ENCODE peak calls at places on chromosomes 7 and 10, in eight cellular contexts. One of them, this sample, is unnamed.

GRCh38 chr10:30915141-30915540 is 116.5 kb downstream of the ZNF438 start:
- DNase-seq in H54: no peak
- DNase-seq in effector memory CD8-positive, alpha-beta T cell: no peak
- DNase-seq in activated naive CD8-positive, alpha-beta T cell treated with anti-CD3 and anti-CD28 coated beads for 36 hours: no peak
- DNase-seq in fibroblast of lung: peak
- DNase-seq in effector CD4-positive, alpha-beta T cell: no peak
- DNase-seq in stimulated activated CD8-positive, alpha-beta memory T cell treated with anti-CD3 and anti-CD28 coated beads, Interleukin-15, amount 100 ng/mL, for 48 hours: no peak
- DNase-seq in kidney epithelial cell: no peak
- DNase-seq in this sample: no peak

GRCh38 chr10:133158756-133159610 is 1.0 kb upstream of the KNDC1 start:
- DNase-seq in H54: no peak
- DNase-seq in effector memory CD8-positive, alpha-beta T cell: no peak
- DNase-seq in activated naive CD8-positive, alpha-beta T cell treated with anti-CD3 and anti-CD28 coated beads for 36 hours: no peak
- DNase-seq in fibroblast of lung: no peak
- DNase-seq in effector CD4-positive, alpha-beta T cell: no peak
- DNase-seq in stimulated activated CD8-positive, alpha-beta memory T cell treated with anti-CD3 and anti-CD28 coated beads, Interleukin-15, amount 100 ng/mL, for 48 hours: no peak
- DNase-seq in kidney epithelial cell: no peak
- DNase-seq in this sample: no peak

GRCh38 chr7:86939197-86939814 is 120.1 kb downstream of the ELAPOR2 start:
- DNase-seq in H54: no peak
- DNase-seq in effector memory CD8-positive, alpha-beta T cell: peak
- DNase-seq in activated naive CD8-positive, alpha-beta T cell treated with anti-CD3 and anti-CD28 coated beads for 36 hours: peak
- DNase-seq in fibroblast of lung: peak
- DNase-seq in effector CD4-positive, alpha-beta T cell: peak
- DNase-seq in stimulated activated CD8-positive, alpha-beta memory T cell treated with anti-CD3 and anti-CD28 coated beads, Interleukin-15, amount 100 ng/mL, for 48 hours: no peak
- DNase-seq in kidney epithelial cell: peak
- DNase-seq in this sample: peak

GRCh38 chr7:150620617-150621371 is 11.4 kb downstream of the GIMAP6 start:
- DNase-seq in H54: no peak
- DNase-seq in effector memory CD8-positive, alpha-beta T cell: no peak
- DNase-seq in activated naive CD8-positive, alpha-beta T cell treated with anti-CD3 and anti-CD28 coated beads for 36 hours: no peak
- DNase-seq in fibroblast of lung: no peak
- DNase-seq in effector CD4-positive, alpha-beta T cell: no peak
- DNase-seq in stimulated activated CD8-positive, alpha-beta memory T cell treated with anti-CD3 and anti-CD28 coated beads, Interleukin-15, amount 100 ng/mL, for 48 hours: no peak
- DNase-seq in kidney epithelial cell: no peak
- DNase-seq in this sample: no peak

GRCh38 chr7:133742709-133743538 is 384.2 kb upstream of the LRGUK start:
- DNase-seq in H54: no peak
- DNase-seq in effector memory CD8-positive, alpha-beta T cell: no peak
- DNase-seq in activated naive CD8-positive, alpha-beta T cell treated with anti-CD3 and anti-CD28 coated beads for 36 hours: no peak
- DNase-seq in fibroblast of lung: peak
- DNase-seq in effector CD4-positive, alpha-beta T cell: no peak
- DNase-seq in stimulated activated CD8-positive, alpha-beta memory T cell treated with anti-CD3 and anti-CD28 coated beads, Interleukin-15, amount 100 ng/mL, for 48 hours: no peak
- DNase-seq in kidney epithelial cell: no peak
- DNase-seq in this sample: peak

GRCh38 chr7:158891922-158892321 is 35.6 kb downstream of the DYNC2I1 start:
- DNase-seq in H54: no peak
- DNase-seq in effector memory CD8-positive, alpha-beta T cell: no peak
- DNase-seq in activated naive CD8-positive, alpha-beta T cell treated with anti-CD3 and anti-CD28 coated beads for 36 hours: no peak
- DNase-seq in fibroblast of lung: no peak
- DNase-seq in effector CD4-positive, alpha-beta T cell: no peak
- DNase-seq in stimulated activated CD8-positive, alpha-beta memory T cell treated with anti-CD3 and anti-CD28 coated beads, Interleukin-15, amount 100 ng/mL, for 48 hours: no peak
- DNase-seq in kidney epithelial cell: no peak
- DNase-seq in this sample: no peak

GRCh38 chr10:64507869-64508609 is 986.8 kb downstream of the REEP3 start:
- DNase-seq in H54: no peak
- DNase-seq in effector memory CD8-positive, alpha-beta T cell: no peak
- DNase-seq in activated naive CD8-positive, alpha-beta T cell treated with anti-CD3 and anti-CD28 coated beads for 36 hours: no peak
- DNase-seq in fibroblast of lung: no peak
- DNase-seq in effector CD4-positive, alpha-beta T cell: no peak
- DNase-seq in stimulated activated CD8-positive, alpha-beta memory T cell treated with anti-CD3 and anti-CD28 coated beads, Interleukin-15, amount 100 ng/mL, for 48 hours: no peak
- DNase-seq in kidney epithelial cell: no peak
- DNase-seq in this sample: no peak

GRCh38 chr7:133303372-133303771 is 50.5 kb downstream of the EXOC4 start:
- DNase-seq in H54: no peak
- DNase-seq in effector memory CD8-positive, alpha-beta T cell: no peak
- DNase-seq in activated naive CD8-positive, alpha-beta T cell treated with anti-CD3 and anti-CD28 coated beads for 36 hours: no peak
- DNase-seq in fibroblast of lung: no peak
- DNase-seq in effector CD4-positive, alpha-beta T cell: no peak
- DNase-seq in stimulated activated CD8-positive, alpha-beta memory T cell treated with anti-CD3 and anti-CD28 coated beads, Interleukin-15, amount 100 ng/mL, for 48 hours: no peak
- DNase-seq in kidney epithelial cell: no peak
- DNase-seq in this sample: no peak

GRCh38 chr10:101693701-101694055 is 1.3 kb downstream of the FBXW4 start:
- DNase-seq in H54: peak
- DNase-seq in effector memory CD8-positive, alpha-beta T cell: no peak
- DNase-seq in activated naive CD8-positive, alpha-beta T cell treated with anti-CD3 and anti-CD28 coated beads for 36 hours: no peak
- DNase-seq in fibroblast of lung: peak
- DNase-seq in effector CD4-positive, alpha-beta T cell: no peak
- DNase-seq in stimulated activated CD8-positive, alpha-beta memory T cell treated with anti-CD3 and anti-CD28 coated beads, Interleukin-15, amount 100 ng/mL, for 48 hours: no peak
- DNase-seq in kidney epithelial cell: no peak
- DNase-seq in this sample: no peak

GRCh38 chr10:100006241-100006886 is 3.4 kb downstream of the DNMBP start:
- DNase-seq in H54: peak
- DNase-seq in effector memory CD8-positive, alpha-beta T cell: no peak
- DNase-seq in activated naive CD8-positive, alpha-beta T cell treated with anti-CD3 and anti-CD28 coated beads for 36 hours: no peak
- DNase-seq in fibroblast of lung: peak
- DNase-seq in effector CD4-positive, alpha-beta T cell: no peak
- DNase-seq in stimulated activated CD8-positive, alpha-beta memory T cell treated with anti-CD3 and anti-CD28 coated beads, Interleukin-15, amount 100 ng/mL, for 48 hours: no peak
- DNase-seq in kidney epithelial cell: peak
- DNase-seq in this sample: peak

GRCh38 chr7:158110661-158111555 is 476.7 kb downstream of the PTPRN2 start:
- DNase-seq in H54: no peak
- DNase-seq in effector memory CD8-positive, alpha-beta T cell: no peak
- DNase-seq in activated naive CD8-positive, alpha-beta T cell treated with anti-CD3 and anti-CD28 coated beads for 36 hours: no peak
- DNase-seq in fibroblast of lung: no peak
- DNase-seq in effector CD4-positive, alpha-beta T cell: no peak
- DNase-seq in stimulated activated CD8-positive, alpha-beta memory T cell treated with anti-CD3 and anti-CD28 coated beads, Interleukin-15, amount 100 ng/mL, for 48 hours: no peak
- DNase-seq in kidney epithelial cell: no peak
- DNase-seq in this sample: no peak

GRCh38 chr10:61758440-61758839 is 95.7 kb downstream of the CABCOCO1 start:
- DNase-seq in H54: no peak
- DNase-seq in effector memory CD8-positive, alpha-beta T cell: no peak
- DNase-seq in activated naive CD8-positive, alpha-beta T cell treated with anti-CD3 and anti-CD28 coated beads for 36 hours: no peak
- DNase-seq in fibroblast of lung: peak
- DNase-seq in effector CD4-positive, alpha-beta T cell: no peak
- DNase-seq in stimulated activated CD8-positive, alpha-beta memory T cell treated with anti-CD3 and anti-CD28 coated beads, Interleukin-15, amount 100 ng/mL, for 48 hours: no peak
- DNase-seq in kidney epithelial cell: no peak
- DNase-seq in this sample: no peak

GRCh38 chr10:18279202-18279601 is 139.0 kb downstream of the CACNB2 start:
- DNase-seq in H54: no peak
- DNase-seq in effector memory CD8-positive, alpha-beta T cell: no peak
- DNase-seq in activated naive CD8-positive, alpha-beta T cell treated with anti-CD3 and anti-CD28 coated beads for 36 hours: no peak
- DNase-seq in fibroblast of lung: peak
- DNase-seq in effector CD4-positive, alpha-beta T cell: no peak
- DNase-seq in stimulated activated CD8-positive, alpha-beta memory T cell treated with anti-CD3 and anti-CD28 coated beads, Interleukin-15, amount 100 ng/mL, for 48 hours: no peak
- DNase-seq in kidney epithelial cell: peak
- DNase-seq in this sample: peak

GRCh38 chr10:111923032-111923431 is 260.5 kb downstream of the GPAM start:
- DNase-seq in H54: no peak
- DNase-seq in effector memory CD8-positive, alpha-beta T cell: no peak
- DNase-seq in activated naive CD8-positive, alpha-beta T cell treated with anti-CD3 and anti-CD28 coated beads for 36 hours: no peak
- DNase-seq in fibroblast of lung: no peak
- DNase-seq in effector CD4-positive, alpha-beta T cell: no peak
- DNase-seq in stimulated activated CD8-positive, alpha-beta memory T cell treated with anti-CD3 and anti-CD28 coated beads, Interleukin-15, amount 100 ng/mL, for 48 hours: no peak
- DNase-seq in kidney epithelial cell: no peak
- DNase-seq in this sample: no peak

GRCh38 chr7:106871793-106872571 is 6.9 kb downstream of the PIK3CG start:
- DNase-seq in H54: no peak
- DNase-seq in effector memory CD8-positive, alpha-beta T cell: no peak
- DNase-seq in activated naive CD8-positive, alpha-beta T cell treated with anti-CD3 and anti-CD28 coated beads for 36 hours: no peak
- DNase-seq in fibroblast of lung: no peak
- DNase-seq in effector CD4-positive, alpha-beta T cell: no peak
- DNase-seq in stimulated activated CD8-positive, alpha-beta memory T cell treated with anti-CD3 and anti-CD28 coated beads, Interleukin-15, amount 100 ng/mL, for 48 hours: no peak
- DNase-seq in kidney epithelial cell: no peak
- DNase-seq in this sample: no peak

GRCh38 chr7:44143606-44144250 is 2.6 kb upstream of the MYL7 start:
- DNase-seq in H54: no peak
- DNase-seq in effector memory CD8-positive, alpha-beta T cell: no peak
- DNase-seq in activated naive CD8-positive, alpha-beta T cell treated with anti-CD3 and anti-CD28 coated beads for 36 hours: no peak
- DNase-seq in fibroblast of lung: no peak
- DNase-seq in effector CD4-positive, alpha-beta T cell: no peak
- DNase-seq in stimulated activated CD8-positive, alpha-beta memory T cell treated with anti-CD3 and anti-CD28 coated beads, Interleukin-15, amount 100 ng/mL, for 48 hours: no peak
- DNase-seq in kidney epithelial cell: no peak
- DNase-seq in this sample: no peak

GRCh38 chr10:102645741-102646609 is 1.7 kb downstream of the TRIM8 start:
- DNase-seq in H54: peak
- DNase-seq in effector memory CD8-positive, alpha-beta T cell: peak
- DNase-seq in activated naive CD8-positive, alpha-beta T cell treated with anti-CD3 and anti-CD28 coated beads for 36 hours: peak
- DNase-seq in fibroblast of lung: peak
- DNase-seq in effector CD4-positive, alpha-beta T cell: peak
- DNase-seq in stimulated activated CD8-positive, alpha-beta memory T cell treated with anti-CD3 and anti-CD28 coated beads, Interleukin-15, amount 100 ng/mL, for 48 hours: peak
- DNase-seq in kidney epithelial cell: no peak
- DNase-seq in this sample: peak

GRCh38 chr7:70600993-70601392 is 531.0 kb upstream of the GALNT17 start:
- DNase-seq in H54: no peak
- DNase-seq in effector memory CD8-positive, alpha-beta T cell: no peak
- DNase-seq in activated naive CD8-positive, alpha-beta T cell treated with anti-CD3 and anti-CD28 coated beads for 36 hours: no peak
- DNase-seq in fibroblast of lung: no peak
- DNase-seq in effector CD4-positive, alpha-beta T cell: no peak
- DNase-seq in stimulated activated CD8-positive, alpha-beta memory T cell treated with anti-CD3 and anti-CD28 coated beads, Interleukin-15, amount 100 ng/mL, for 48 hours: no peak
- DNase-seq in kidney epithelial cell: no peak
- DNase-seq in this sample: no peak